ENCODE peak calls at places on chromosomes 4 and X, in ten cellular contexts. One of them, this sample, is unnamed.

GRCh38 chr4:115229873-115230272 is 116.5 kb upstream of the NDST4 start:
- DNase-seq in CD4-positive, alpha-beta T cell: no peak
- DNase-seq in sigmoid colon: no peak
- DNase-seq in ovary: no peak
- DNase-seq in GM20000: no peak
- DNase-seq in activated CD8-positive, alpha-beta T cell treated with anti-CD3 and anti-CD28 coated beads for 36 hours: no peak
- DNase-seq in psoas muscle: no peak
- DNase-seq in B cell: no peak
- DNase-seq in tibial nerve: no peak
- DNase-seq in pancreas: no peak
- DNase-seq in this sample: no peak

GRCh38 chrX:32995427-32995826 is 215.9 kb downstream of the DMD start:
- DNase-seq in tibial nerve: no peak
- DNase-seq in ovary: no peak
- DNase-seq in activated CD8-positive, alpha-beta T cell treated with anti-CD3 and anti-CD28 coated beads for 36 hours: no peak
- DNase-seq in GM20000: no peak
- DNase-seq in CD4-positive, alpha-beta T cell: no peak
- DNase-seq in psoas muscle: no peak
- DNase-seq in sigmoid colon: no peak
- DNase-seq in pancreas: no peak
- DNase-seq in B cell: no peak
- DNase-seq in this sample: no peak

GRCh38 chr4:6728320-6729029 is 12.5 kb downstream of the BLOC1S4 start:
- DNase-seq in ovary: no peak
- DNase-seq in psoas muscle: no peak
- DNase-seq in B cell: no peak
- DNase-seq in pancreas: no peak
- DNase-seq in tibial nerve: no peak
- DNase-seq in sigmoid colon: no peak
- DNase-seq in GM20000: no peak
- DNase-seq in CD4-positive, alpha-beta T cell: no peak
- DNase-seq in activated CD8-positive, alpha-beta T cell treated with anti-CD3 and anti-CD28 coated beads for 36 hours: no peak
- DNase-seq in this sample: no peak

GRCh38 chr4:185793716-185794115 is 18.3 kb downstream of the SORBS2 start:
- DNase-seq in GM20000: no peak
- DNase-seq in activated CD8-positive, alpha-beta T cell treated with anti-CD3 and anti-CD28 coated beads for 36 hours: no peak
- DNase-seq in B cell: no peak
- DNase-seq in CD4-positive, alpha-beta T cell: no peak
- DNase-seq in sigmoid colon: no peak
- DNase-seq in pancreas: no peak
- DNase-seq in tibial nerve: no peak
- DNase-seq in ovary: no peak
- DNase-seq in psoas muscle: no peak
- DNase-seq in this sample: no peak

GRCh38 chr4:70269674-70270073 is 27.3 kb downstream of the CSN3 start:
- DNase-seq in activated CD8-positive, alpha-beta T cell treated with anti-CD3 and anti-CD28 coated beads for 36 hours: no peak
- DNase-seq in ovary: no peak
- DNase-seq in tibial nerve: no peak
- DNase-seq in B cell: no peak
- DNase-seq in sigmoid colon: no peak
- DNase-seq in GM20000: no peak
- DNase-seq in pancreas: no peak
- DNase-seq in psoas muscle: no peak
- DNase-seq in CD4-positive, alpha-beta T cell: no peak
- DNase-seq in this sample: no peak

GRCh38 chr4:138861130-138861529 is 154.5 kb upstream of the NOCT start:
- DNase-seq in tibial nerve: no peak
- DNase-seq in CD4-positive, alpha-beta T cell: no peak
- DNase-seq in activated CD8-positive, alpha-beta T cell treated with anti-CD3 and anti-CD28 coated beads for 36 hours: no peak
- DNase-seq in B cell: no peak
- DNase-seq in GM20000: no peak
- DNase-seq in psoas muscle: no peak
- DNase-seq in ovary: no peak
- DNase-seq in pancreas: no peak
- DNase-seq in sigmoid colon: no peak
- DNase-seq in this sample: no peak

GRCh38 chr4:166195101-166195500 is 322.1 kb downstream of the TLL1 start:
- DNase-seq in GM20000: no peak
- DNase-seq in ovary: no peak
- DNase-seq in CD4-positive, alpha-beta T cell: no peak
- DNase-seq in activated CD8-positive, alpha-beta T cell treated with anti-CD3 and anti-CD28 coated beads for 36 hours: no peak
- DNase-seq in sigmoid colon: no peak
- DNase-seq in pancreas: no peak
- DNase-seq in B cell: no peak
- DNase-seq in tibial nerve: no peak
- DNase-seq in psoas muscle: no peak
- DNase-seq in this sample: no peak

GRCh38 chr4:150942539-150942938 is 72.5 kb downstream of the LRBA start:
- DNase-seq in CD4-positive, alpha-beta T cell: no peak
- DNase-seq in sigmoid colon: no peak
- DNase-seq in GM20000: no peak
- DNase-seq in pancreas: no peak
- DNase-seq in ovary: no peak
- DNase-seq in B cell: no peak
- DNase-seq in activated CD8-positive, alpha-beta T cell treated with anti-CD3 and anti-CD28 coated beads for 36 hours: no peak
- DNase-seq in tibial nerve: no peak
- DNase-seq in psoas muscle: no peak
- DNase-seq in this sample: no peak

GRCh38 chrX:124842205-124842604 is 477.5 kb upstream of the TEX13C start:
- DNase-seq in GM20000: no peak
- DNase-seq in sigmoid colon: no peak
- DNase-seq in tibial nerve: no peak
- DNase-seq in ovary: no peak
- DNase-seq in activated CD8-positive, alpha-beta T cell treated with anti-CD3 and anti-CD28 coated beads for 36 hours: no peak
- DNase-seq in CD4-positive, alpha-beta T cell: no peak
- DNase-seq in B cell: no peak
- DNase-seq in psoas muscle: no peak
- DNase-seq in pancreas: no peak
- DNase-seq in this sample: no peak

GRCh38 chr4:16967722-16968121 is 69.3 kb upstream of the LDB2 start:
- DNase-seq in activated CD8-positive, alpha-beta T cell treated with anti-CD3 and anti-CD28 coated beads for 36 hours: no peak
- DNase-seq in tibial nerve: peak
- DNase-seq in pancreas: no peak
- DNase-seq in GM20000: no peak
- DNase-seq in psoas muscle: peak
- DNase-seq in ovary: peak
- DNase-seq in B cell: no peak
- DNase-seq in sigmoid colon: peak
- DNase-seq in CD4-positive, alpha-beta T cell: no peak
- DNase-seq in this sample: no peak

GRCh38 chr4:28435346-28435745 is 1574.7 kb downstream of the STIM2 start:
- DNase-seq in activated CD8-positive, alpha-beta T cell treated with anti-CD3 and anti-CD28 coated beads for 36 hours: no peak
- DNase-seq in tibial nerve: no peak
- DNase-seq in GM20000: no peak
- DNase-seq in pancreas: no peak
- DNase-seq in B cell: no peak
- DNase-seq in CD4-positive, alpha-beta T cell: no peak
- DNase-seq in ovary: no peak
- DNase-seq in sigmoid colon: no peak
- DNase-seq in psoas muscle: no peak
- DNase-seq in this sample: no peak

GRCh38 chr4:115537387-115537786 is 424.0 kb upstream of the NDST4 start:
- DNase-seq in pancreas: no peak
- DNase-seq in GM20000: no peak
- DNase-seq in ovary: no peak
- DNase-seq in sigmoid colon: no peak
- DNase-seq in psoas muscle: no peak
- DNase-seq in activated CD8-positive, alpha-beta T cell treated with anti-CD3 and anti-CD28 coated beads for 36 hours: no peak
- DNase-seq in tibial nerve: no peak
- DNase-seq in B cell: no peak
- DNase-seq in CD4-positive, alpha-beta T cell: no peak
- DNase-seq in this sample: no peak

GRCh38 chr4:25215506-25215905 is 18.3 kb upstream of the PI4K2B start:
- DNase-seq in GM20000: no peak
- DNase-seq in psoas muscle: no peak
- DNase-seq in B cell: no peak
- DNase-seq in CD4-positive, alpha-beta T cell: no peak
- DNase-seq in tibial nerve: no peak
- DNase-seq in ovary: no peak
- DNase-seq in pancreas: no peak
- DNase-seq in sigmoid colon: no peak
- DNase-seq in activated CD8-positive, alpha-beta T cell treated with anti-CD3 and anti-CD28 coated beads for 36 hours: no peak
- DNase-seq in this sample: no peak

GRCh38 chr4:86816463-86817107 is 32.6 kb downstream of the SLC10A6 start:
- DNase-seq in pancreas: no peak
- DNase-seq in sigmoid colon: peak
- DNase-seq in psoas muscle: peak
- DNase-seq in GM20000: no peak
- DNase-seq in activated CD8-positive, alpha-beta T cell treated with anti-CD3 and anti-CD28 coated beads for 36 hours: no peak
- DNase-seq in B cell: no peak
- DNase-seq in CD4-positive, alpha-beta T cell: no peak
- DNase-seq in tibial nerve: peak
- DNase-seq in ovary: peak
- DNase-seq in this sample: no peak

GRCh38 chr4:24778427-24779225 is 16.7 kb upstream of the SOD3 start:
- DNase-seq in pancreas: no peak
- DNase-seq in sigmoid colon: peak
- DNase-seq in GM20000: no peak
- DNase-seq in tibial nerve: peak
- DNase-seq in ovary: peak
- DNase-seq in psoas muscle: peak
- DNase-seq in B cell: no peak
- DNase-seq in activated CD8-positive, alpha-beta T cell treated with anti-CD3 and anti-CD28 coated beads for 36 hours: no peak
- DNase-seq in CD4-positive, alpha-beta T cell: no peak
- DNase-seq in this sample: no peak

GRCh38 chrX:75067931-75068330 is 88.2 kb downstream of the ABCB7 start:
- DNase-seq in GM20000: no peak
- DNase-seq in ovary: no peak
- DNase-seq in CD4-positive, alpha-beta T cell: no peak
- DNase-seq in psoas muscle: no peak
- DNase-seq in tibial nerve: no peak
- DNase-seq in activated CD8-positive, alpha-beta T cell treated with anti-CD3 and anti-CD28 coated beads for 36 hours: no peak
- DNase-seq in pancreas: no peak
- DNase-seq in sigmoid colon: no peak
- DNase-seq in B cell: no peak
- DNase-seq in this sample: no peak

GRCh38 chr4:81919238-81919637 is 447.5 kb upstream of the RASGEF1B start:
- DNase-seq in ovary: no peak
- DNase-seq in CD4-positive, alpha-beta T cell: no peak
- DNase-seq in activated CD8-positive, alpha-beta T cell treated with anti-CD3 and anti-CD28 coated beads for 36 hours: peak
- DNase-seq in psoas muscle: no peak
- DNase-seq in sigmoid colon: no peak
- DNase-seq in GM20000: no peak
- DNase-seq in pancreas: no peak
- DNase-seq in B cell: peak
- DNase-seq in tibial nerve: no peak
- DNase-seq in this sample: peak

GRCh38 chr4:21512351-21512750 is 436.2 kb downstream of the KCNIP4 start:
- DNase-seq in B cell: no peak
- DNase-seq in psoas muscle: no peak
- DNase-seq in ovary: no peak
- DNase-seq in GM20000: peak
- DNase-seq in tibial nerve: no peak
- DNase-seq in sigmoid colon: no peak
- DNase-seq in pancreas: no peak
- DNase-seq in CD4-positive, alpha-beta T cell: no peak
- DNase-seq in activated CD8-positive, alpha-beta T cell treated with anti-CD3 and anti-CD28 coated beads for 36 hours: no peak
- DNase-seq in this sample: no peak
- TF ChIP-seq CTCF in B cell: no peak
- TF ChIP-seq CTCF in psoas muscle: no peak
- TF ChIP-seq CTCF in ovary: no peak
- TF ChIP-seq CTCF in GM20000: peak
- TF ChIP-seq CTCF in tibial nerve: peak
- TF ChIP-seq CTCF in sigmoid colon: no peak
- TF ChIP-seq CTCF in pancreas: no peak
- TF ChIP-seq CTCF in CD4-positive, alpha-beta T cell: no peak
- TF ChIP-seq CTCF in activated CD8-positive, alpha-beta T cell treated with anti-CD3 and anti-CD28 coated beads for 36 hours: no peak
- TF ChIP-seq CTCF in this sample: peak

GRCh38 chrX:106168107-106168506 is at the start of gene PWWP3B:
- DNase-seq in activated CD8-positive, alpha-beta T cell treated with anti-CD3 and anti-CD28 coated beads for 36 hours: no peak
- DNase-seq in ovary: peak
- DNase-seq in psoas muscle: peak
- DNase-seq in CD4-positive, alpha-beta T cell: no peak
- DNase-seq in B cell: no peak
- DNase-seq in sigmoid colon: no peak
- DNase-seq in pancreas: peak
- DNase-seq in tibial nerve: peak
- DNase-seq in GM20000: no peak
- DNase-seq in this sample: no peak

GRCh38 chrX:106171293-106171692 is 3.2 kb downstream of the PWWP3B start:
- DNase-seq in psoas muscle: no peak
- DNase-seq in tibial nerve: no peak
- DNase-seq in activated CD8-positive, alpha-beta T cell treated with anti-CD3 and anti-CD28 coated beads for 36 hours: no peak
- DNase-seq in pancreas: no peak
- DNase-seq in sigmoid colon: no peak
- DNase-seq in GM20000: no peak
- DNase-seq in B cell: no peak
- DNase-seq in CD4-positive, alpha-beta T cell: no peak
- DNase-seq in ovary: no peak
- DNase-seq in this sample: no peak

DNA sequence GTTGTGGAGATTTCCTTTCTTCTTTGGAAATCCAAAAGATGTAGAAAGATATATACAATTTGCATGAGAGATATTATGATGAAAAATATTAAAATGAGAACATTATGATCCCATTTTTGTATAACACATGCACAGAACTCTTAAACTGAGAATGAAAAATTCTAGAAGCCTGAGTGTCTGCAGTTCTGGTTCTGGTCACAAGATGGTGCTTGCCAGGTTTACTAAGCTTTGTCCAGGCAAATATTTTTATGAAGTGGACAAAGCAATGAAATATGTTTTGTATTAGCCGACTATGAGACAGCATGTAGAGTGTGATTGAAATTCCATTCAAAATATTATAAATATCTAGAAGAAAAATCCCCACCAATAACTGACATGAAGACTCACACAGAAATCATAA is 2.2 kb downstream of the PWWP3B start:
- DNase-seq in tibial nerve: peak
- DNase-seq in B cell: no peak
- DNase-seq in GM20000: no peak
- DNase-seq in activated CD8-positive, alpha-beta T cell treated with anti-CD3 and anti-CD28 coated beads for 36 hours: no peak
- DNase-seq in CD4-positive, alpha-beta T cell: no peak
- DNase-seq in ovary: peak
- DNase-seq in psoas muscle: no peak
- DNase-seq in pancreas: peak
- DNase-seq in sigmoid colon: no peak
- DNase-seq in this sample: no peak
- TF ChIP-seq CTCF in tibial nerve: peak
- TF ChIP-seq CTCF in B cell: no peak
- TF ChIP-seq CTCF in GM20000: no peak
- TF ChIP-seq CTCF in activated CD8-positive, alpha-beta T cell treated with anti-CD3 and anti-CD28 coated beads for 36 hours: no peak
- TF ChIP-seq CTCF in CD4-positive, alpha-beta T cell: no peak
- TF ChIP-seq CTCF in ovary: peak
- TF ChIP-seq CTCF in psoas muscle: peak
- TF ChIP-seq CTCF in pancreas: peak
- TF ChIP-seq CTCF in sigmoid colon: no peak
- TF ChIP-seq CTCF in this sample: no peak

GRCh38 chr4:133493776-133494175 is 344.7 kb downstream of the PCDH10 start:
- DNase-seq in GM20000: no peak
- DNase-seq in tibial nerve: no peak
- DNase-seq in activated CD8-positive, alpha-beta T cell treated with anti-CD3 and anti-CD28 coated beads for 36 hours: no peak
- DNase-seq in psoas muscle: no peak
- DNase-seq in ovary: no peak
- DNase-seq in pancreas: no peak
- DNase-seq in sigmoid colon: no peak
- DNase-seq in B cell: no peak
- DNase-seq in CD4-positive, alpha-beta T cell: no peak
- DNase-seq in this sample: no peak
- TF ChIP-seq CTCF in GM20000: no peak
- TF ChIP-seq CTCF in tibial nerve: no peak
- TF ChIP-seq CTCF in activated CD8-positive, alpha-beta T cell treated with anti-CD3 and anti-CD28 coated beads for 36 hours: no peak
- TF ChIP-seq CTCF in psoas muscle: no peak
- TF ChIP-seq CTCF in ovary: no peak
- TF ChIP-seq CTCF in pancreas: no peak
- TF ChIP-seq CTCF in sigmoid colon: no peak
- TF ChIP-seq CTCF in B cell: no peak
- TF ChIP-seq CTCF in CD4-positive, alpha-beta T cell: no peak
- TF ChIP-seq CTCF in this sample: no peak

GRCh38 chrX:38233891-38234807 is 13.5 kb upstream of the SRPX start:
- DNase-seq in sigmoid colon: peak
- DNase-seq in psoas muscle: no peak
- DNase-seq in B cell: no peak
- DNase-seq in GM20000: no peak
- DNase-seq in activated CD8-positive, alpha-beta T cell treated with anti-CD3 and anti-CD28 coated beads for 36 hours: no peak
- DNase-seq in pancreas: no peak
- DNase-seq in tibial nerve: peak
- DNase-seq in ovary: peak
- DNase-seq in CD4-positive, alpha-beta T cell: no peak
- DNase-seq in this sample: no peak
- TF ChIP-seq CTCF in sigmoid colon: no peak
- TF ChIP-seq CTCF in psoas muscle: no peak
- TF ChIP-seq CTCF in B cell: no peak
- TF ChIP-seq CTCF in GM20000: no peak
- TF ChIP-seq CTCF in activated CD8-positive, alpha-beta T cell treated with anti-CD3 and anti-CD28 coated beads for 36 hours: no peak
- TF ChIP-seq CTCF in pancreas: no peak
- TF ChIP-seq CTCF in tibial nerve: no peak
- TF ChIP-seq CTCF in ovary: no peak
- TF ChIP-seq CTCF in CD4-positive, alpha-beta T cell: no peak
- TF ChIP-seq CTCF in this sample: no peak

This sample was measured in GM10248.